ENCODE peak calls at places on chromosomes 6 and 20, in eight cellular contexts. One of them, this sample, is unnamed.
A peak's percentile ranks its signal among the peaks of the same experiment; 100 is the strongest.

GRCh38 chr6:41779793-41780622 is at the start of gene FRS3:
- DNase-seq in glutamatergic neuron: peak; percentile 99
- DNase-seq in bronchial epithelial cell: peak; percentile 72
- DNase-seq in type B pancreatic cell: peak; percentile 99
- DNase-seq in psoas muscle: peak; percentile 100
- DNase-seq in GM12865: peak; percentile 98
- DNase-seq in A549: peak; percentile 81
- DNase-seq in RWPE1: peak; percentile 93
- DNase-seq in this sample: peak; percentile 99

GRCh38 chr6:10417681-10418104 is 2.8 kb upstream of the TFAP2A start:
- DNase-seq in GM12865: no peak
- DNase-seq in type B pancreatic cell: no peak
- DNase-seq in psoas muscle: no peak
- DNase-seq in bronchial epithelial cell: no peak
- DNase-seq in RWPE1: no peak
- DNase-seq in glutamatergic neuron: no peak
- DNase-seq in A549: no peak
- DNase-seq in this sample: no peak

GRCh38 chr6:21808551-21809181 is 215.1 kb downstream of the SOX4 start:
- DNase-seq in type B pancreatic cell: no peak
- DNase-seq in A549: no peak
- DNase-seq in GM12865: no peak
- DNase-seq in psoas muscle: no peak
- DNase-seq in bronchial epithelial cell: peak; percentile 60
- DNase-seq in RWPE1: no peak
- DNase-seq in glutamatergic neuron: no peak
- DNase-seq in this sample: no peak

GRCh38 chr20:57381596-57382503 is 9.3 kb upstream of the RBM38 start:
- DNase-seq in GM12865: peak; percentile 84
- DNase-seq in psoas muscle: peak; percentile 90
- DNase-seq in bronchial epithelial cell: peak; percentile 51
- DNase-seq in A549: peak; percentile 89
- DNase-seq in RWPE1: peak; percentile 93
- DNase-seq in type B pancreatic cell: peak; percentile 87
- DNase-seq in glutamatergic neuron: peak; percentile 93
- DNase-seq in this sample: peak; percentile 92

GRCh38 chr20:62344782-62345181 is 22.3 kb downstream of the LAMA5 start:
- DNase-seq in RWPE1: no peak
- DNase-seq in glutamatergic neuron: no peak
- DNase-seq in psoas muscle: no peak
- DNase-seq in A549: no peak
- DNase-seq in bronchial epithelial cell: no peak
- DNase-seq in GM12865: peak; percentile 22
- DNase-seq in type B pancreatic cell: no peak
- DNase-seq in this sample: no peak

GRCh38 chr6:100948381-100949133 is 67.4 kb upstream of the ASCC3 start:
- DNase-seq in bronchial epithelial cell: peak; percentile 41
- DNase-seq in psoas muscle: no peak
- DNase-seq in type B pancreatic cell: no peak
- DNase-seq in A549: no peak
- DNase-seq in glutamatergic neuron: no peak
- DNase-seq in RWPE1: no peak
- DNase-seq in GM12865: no peak
- DNase-seq in this sample: no peak

GRCh38 chr6:38179300-38179699 is 359.8 kb downstream of the ZFAND3 start:
- DNase-seq in A549: no peak
- DNase-seq in glutamatergic neuron: no peak
- DNase-seq in RWPE1: no peak
- DNase-seq in bronchial epithelial cell: no peak
- DNase-seq in type B pancreatic cell: no peak
- DNase-seq in psoas muscle: no peak
- DNase-seq in GM12865: no peak
- DNase-seq in this sample: no peak

GRCh38 chr6:1473166-1473565 is 83.8 kb downstream of the FOXF2 start:
- DNase-seq in GM12865: no peak
- DNase-seq in bronchial epithelial cell: no peak
- DNase-seq in psoas muscle: no peak
- DNase-seq in glutamatergic neuron: no peak
- DNase-seq in A549: no peak
- DNase-seq in RWPE1: no peak
- DNase-seq in type B pancreatic cell: no peak
- DNase-seq in this sample: no peak

GRCh38 chr6:159163901-159164370 is 5.3 kb upstream of the FNDC1 start:
- DNase-seq in RWPE1: no peak
- DNase-seq in A549: no peak
- DNase-seq in psoas muscle: no peak
- DNase-seq in glutamatergic neuron: no peak
- DNase-seq in GM12865: no peak
- DNase-seq in type B pancreatic cell: no peak
- DNase-seq in bronchial epithelial cell: no peak
- DNase-seq in this sample: no peak

GRCh38 chr6:71412559-71412958 is 123.9 kb downstream of the OGFRL1 start:
- DNase-seq in glutamatergic neuron: no peak
- DNase-seq in type B pancreatic cell: no peak
- DNase-seq in RWPE1: no peak
- DNase-seq in bronchial epithelial cell: peak; percentile 67
- DNase-seq in GM12865: no peak
- DNase-seq in A549: no peak
- DNase-seq in psoas muscle: peak; percentile 75
- DNase-seq in this sample: no peak

GRCh38 chr6:79084693-79085092 is 6.6 kb upstream of the PHIP start:
- DNase-seq in glutamatergic neuron: no peak
- DNase-seq in A549: no peak
- DNase-seq in type B pancreatic cell: no peak
- DNase-seq in psoas muscle: no peak
- DNase-seq in bronchial epithelial cell: no peak
- DNase-seq in RWPE1: no peak
- DNase-seq in GM12865: no peak
- DNase-seq in this sample: no peak

GRCh38 chr6:583639-584038 is 73.3 kb downstream of the HUS1B start:
- DNase-seq in GM12865: no peak
- DNase-seq in psoas muscle: no peak
- DNase-seq in RWPE1: no peak
- DNase-seq in bronchial epithelial cell: no peak
- DNase-seq in glutamatergic neuron: peak; percentile 57
- DNase-seq in type B pancreatic cell: no peak
- DNase-seq in A549: no peak
- DNase-seq in this sample: no peak

GRCh38 chr20:45301824-45302251 is 4.8 kb upstream of the RBPJL start:
- DNase-seq in bronchial epithelial cell: no peak
- DNase-seq in glutamatergic neuron: no peak
- DNase-seq in psoas muscle: no peak
- DNase-seq in GM12865: peak; percentile 17
- DNase-seq in A549: no peak
- DNase-seq in RWPE1: no peak
- DNase-seq in type B pancreatic cell: no peak
- DNase-seq in this sample: no peak

GRCh38 chr20:34643919-34644318 is 33.0 kb downstream of the PIGU start:
- DNase-seq in RWPE1: no peak
- DNase-seq in A549: no peak
- DNase-seq in type B pancreatic cell: no peak
- DNase-seq in glutamatergic neuron: no peak
- DNase-seq in GM12865: no peak
- DNase-seq in bronchial epithelial cell: peak; percentile 13
- DNase-seq in psoas muscle: no peak
- DNase-seq in this sample: no peak

GRCh38 chr6:42821846-42822245 is 40.0 kb downstream of the BICRAL start:
- DNase-seq in A549: no peak
- DNase-seq in GM12865: no peak
- DNase-seq in RWPE1: no peak
- DNase-seq in type B pancreatic cell: no peak
- DNase-seq in psoas muscle: no peak
- DNase-seq in glutamatergic neuron: no peak
- DNase-seq in bronchial epithelial cell: peak; percentile 17
- DNase-seq in this sample: no peak

GRCh38 chr6:35320031-35320410 is 22.3 kb upstream of the PPARD start:
- DNase-seq in bronchial epithelial cell: no peak
- DNase-seq in GM12865: no peak
- DNase-seq in type B pancreatic cell: no peak
- DNase-seq in psoas muscle: no peak
- DNase-seq in RWPE1: no peak
- DNase-seq in A549: no peak
- DNase-seq in glutamatergic neuron: no peak
- DNase-seq in this sample: no peak

GRCh38 chr6:35317483-35318199 is 20.0 kb downstream of the DEF6 start:
- DNase-seq in RWPE1: no peak
- DNase-seq in glutamatergic neuron: peak; percentile 63
- DNase-seq in GM12865: no peak
- DNase-seq in A549: no peak
- DNase-seq in bronchial epithelial cell: no peak
- DNase-seq in type B pancreatic cell: peak; percentile 65
- DNase-seq in psoas muscle: no peak
- DNase-seq in this sample: no peak

GRCh38 chr6:35319346-35320030 is 21.9 kb downstream of the DEF6 start:
- DNase-seq in A549: no peak
- DNase-seq in type B pancreatic cell: peak; percentile 62
- DNase-seq in RWPE1: no peak
- DNase-seq in bronchial epithelial cell: no peak
- DNase-seq in glutamatergic neuron: no peak
- DNase-seq in GM12865: no peak
- DNase-seq in psoas muscle: no peak
- DNase-seq in this sample: no peak

GRCh38 chr6:35318845-35319220 is 21.2 kb downstream of the DEF6 start:
- DNase-seq in GM12865: no peak
- DNase-seq in A549: no peak
- DNase-seq in glutamatergic neuron: no peak
- DNase-seq in type B pancreatic cell: no peak
- DNase-seq in bronchial epithelial cell: no peak
- DNase-seq in RWPE1: no peak
- DNase-seq in psoas muscle: no peak
- DNase-seq in this sample: no peak

GRCh38 chr6:35318200-35318844 is 20.7 kb downstream of the DEF6 start:
- DNase-seq in RWPE1: peak; percentile 78
- DNase-seq in glutamatergic neuron: peak; percentile 97
- DNase-seq in bronchial epithelial cell: peak; percentile 50
- DNase-seq in psoas muscle: peak; percentile 91
- DNase-seq in type B pancreatic cell: peak; percentile 97
- DNase-seq in A549: peak; percentile 75
- DNase-seq in GM12865: no peak
- DNase-seq in this sample: peak; percentile 94
- TF ChIP-seq CTCF in RWPE1: peak; percentile 19
- TF ChIP-seq CTCF in glutamatergic neuron: no peak
- TF ChIP-seq CTCF in bronchial epithelial cell: no peak
- TF ChIP-seq CTCF in psoas muscle: no peak
- TF ChIP-seq CTCF in type B pancreatic cell: peak; percentile 31
- TF ChIP-seq CTCF in A549: no peak
- TF ChIP-seq CTCF in GM12865: no peak
- TF ChIP-seq CTCF in this sample: peak; percentile 25

DNA sequence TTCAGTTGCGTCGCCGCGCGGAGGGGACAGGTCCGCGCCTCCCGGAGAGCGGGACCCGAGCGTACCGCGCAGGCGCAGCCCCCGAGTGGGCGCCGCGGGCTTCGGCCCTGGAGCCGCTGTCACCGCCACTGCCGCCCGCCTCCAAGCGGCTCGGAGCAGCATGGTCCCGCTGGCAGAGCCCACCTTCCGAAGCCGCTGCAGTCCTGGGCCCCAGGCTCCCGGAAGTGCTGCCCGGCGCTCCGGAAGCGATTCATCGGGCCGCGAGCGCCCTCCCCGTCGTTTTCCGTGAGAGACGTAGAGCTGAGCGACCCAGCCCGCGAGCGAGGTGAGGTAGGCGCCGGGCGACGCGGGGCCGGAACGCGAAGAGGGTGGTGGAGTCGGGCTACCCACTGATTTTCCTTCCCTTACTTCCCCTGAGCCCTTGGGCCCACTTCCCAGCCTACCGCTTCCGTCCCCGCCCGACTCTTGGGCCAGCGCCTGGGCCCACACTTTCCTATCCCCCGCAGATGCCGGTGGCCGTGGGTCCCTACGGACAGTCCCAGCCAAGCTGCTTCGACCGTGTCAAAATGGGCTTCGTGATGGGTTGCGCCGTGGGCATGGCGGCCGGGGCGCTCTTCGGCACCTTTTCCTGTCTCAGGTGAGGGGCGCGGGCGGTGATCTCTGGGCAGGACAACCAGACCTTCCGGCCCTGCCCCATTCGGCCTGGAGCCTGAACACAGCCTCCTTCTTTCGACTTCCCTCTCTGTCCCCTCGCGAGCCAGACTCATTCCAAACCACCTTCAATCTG is at the start of the genes NFS1 and ROMO1:
- DNase-seq in GM12865: peak; percentile 91
- DNase-seq in glutamatergic neuron: peak; percentile 93
- DNase-seq in bronchial epithelial cell: peak; percentile 59
- DNase-seq in RWPE1: peak; percentile 96
- DNase-seq in psoas muscle: peak; percentile 94
- DNase-seq in type B pancreatic cell: peak; percentile 93
- DNase-seq in A549: peak; percentile 91
- DNase-seq in this sample: peak; percentile 94
- TF ChIP-seq CTCF in GM12865: peak; percentile 6
- TF ChIP-seq CTCF in glutamatergic neuron: no peak
- TF ChIP-seq CTCF in bronchial epithelial cell: peak; percentile 20
- TF ChIP-seq CTCF in RWPE1: no peak
- TF ChIP-seq CTCF in psoas muscle: peak; percentile 16
- TF ChIP-seq CTCF in type B pancreatic cell: peak; percentile 60
- TF ChIP-seq CTCF in A549: peak; percentile 10
- TF ChIP-seq CTCF in this sample: peak; percentile 26

GRCh38 chr6:39792501-39793450 is 600 bp downstream of the DAAM2 start:
- DNase-seq in glutamatergic neuron: no peak
- DNase-seq in A549: no peak
- DNase-seq in GM12865: no peak
- DNase-seq in psoas muscle: peak; percentile 69
- DNase-seq in type B pancreatic cell: no peak
- DNase-seq in bronchial epithelial cell: no peak
- DNase-seq in RWPE1: no peak
- DNase-seq in this sample: no peak

GRCh38 chr6:39793528-39793927 is 1.4 kb downstream of the DAAM2 start:
- DNase-seq in type B pancreatic cell: no peak
- DNase-seq in bronchial epithelial cell: no peak
- DNase-seq in A549: no peak
- DNase-seq in RWPE1: no peak
- DNase-seq in glutamatergic neuron: no peak
- DNase-seq in psoas muscle: no peak
- DNase-seq in GM12865: no peak
- DNase-seq in this sample: peak; percentile 54

GRCh38 chr6:39791850-39792500 is at the start of gene DAAM2:
- DNase-seq in bronchial epithelial cell: no peak
- DNase-seq in glutamatergic neuron: peak; percentile 67
- DNase-seq in type B pancreatic cell: peak; percentile 76
- DNase-seq in psoas muscle: peak; percentile 78
- DNase-seq in GM12865: no peak
- DNase-seq in RWPE1: no peak
- DNase-seq in A549: no peak
- DNase-seq in this sample: no peak

GRCh38 chr6:39790772-39791171 is 1.4 kb upstream of the DAAM2 start:
- DNase-seq in type B pancreatic cell: no peak
- DNase-seq in glutamatergic neuron: no peak
- DNase-seq in RWPE1: no peak
- DNase-seq in bronchial epithelial cell: no peak
- DNase-seq in psoas muscle: no peak
- DNase-seq in GM12865: no peak
- DNase-seq in A549: no peak
- DNase-seq in this sample: no peak

GRCh38 chr6:39791311-39791710 is 865 bp upstream of the DAAM2 start:
- DNase-seq in RWPE1: no peak
- DNase-seq in glutamatergic neuron: no peak
- DNase-seq in type B pancreatic cell: no peak
- DNase-seq in bronchial epithelial cell: no peak
- DNase-seq in A549: no peak
- DNase-seq in GM12865: no peak
- DNase-seq in psoas muscle: no peak
- DNase-seq in this sample: no peak
- TF ChIP-seq CTCF in RWPE1: no peak
- TF ChIP-seq CTCF in glutamatergic neuron: no peak
- TF ChIP-seq CTCF in type B pancreatic cell: no peak
- TF ChIP-seq CTCF in bronchial epithelial cell: peak; percentile 2
- TF ChIP-seq CTCF in A549: no peak
- TF ChIP-seq CTCF in GM12865: no peak
- TF ChIP-seq CTCF in psoas muscle: no peak
- TF ChIP-seq CTCF in this sample: no peak

GRCh38 chr6:82365011-82365751 is 1.6 kb downstream of the TPBG start:
- DNase-seq in psoas muscle: no peak
- DNase-seq in glutamatergic neuron: peak; percentile 69
- DNase-seq in GM12865: peak; percentile 26
- DNase-seq in A549: peak; percentile 28
- DNase-seq in type B pancreatic cell: peak; percentile 75
- DNase-seq in bronchial epithelial cell: peak; percentile 37
- DNase-seq in RWPE1: peak; percentile 34
- DNase-seq in this sample: peak; percentile 85
- TF ChIP-seq CTCF in psoas muscle: no peak
- TF ChIP-seq CTCF in glutamatergic neuron: no peak
- TF ChIP-seq CTCF in GM12865: no peak
- TF ChIP-seq CTCF in A549: peak; percentile 6
- TF ChIP-seq CTCF in type B pancreatic cell: peak; percentile 62
- TF ChIP-seq CTCF in bronchial epithelial cell: peak; percentile 31
- TF ChIP-seq CTCF in RWPE1: peak; percentile 32
- TF ChIP-seq CTCF in this sample: peak; percentile 13

This sample was measured in osteocyte.